ENCODE peak calls at places on chromosomes 7 and 10, in eight cellular contexts. One of them, this sample, is unnamed.

GRCh38 chr7:101880536-101881443 is 63.4 kb downstream of the CUX1 start:
- DNase-seq in retinal pigment epithelial cell: peak
- DNase-seq in stimulated activated CD4-positive, alpha-beta T cell treated with anti-CD3 and anti-CD28 coated beads, Interleukin-4, amount 100 ng/mL, for 4 hours: no peak
- DNase-seq in cardiac fibroblast: peak
- DNase-seq in T follicular helper cell: no peak
- DNase-seq in caudate nucleus: no peak
- DNase-seq in mesendoderm: no peak
- DNase-seq in T-helper 9 cell: no peak
- DNase-seq in this sample: no peak

GRCh38 chr10:126135177-126135576 is 238.8 kb downstream of the FANK1 start:
- DNase-seq in retinal pigment epithelial cell: no peak
- DNase-seq in mesendoderm: peak
- DNase-seq in caudate nucleus: no peak
- DNase-seq in cardiac fibroblast: peak
- DNase-seq in T follicular helper cell: no peak
- DNase-seq in T-helper 9 cell: no peak
- DNase-seq in stimulated activated CD4-positive, alpha-beta T cell treated with anti-CD3 and anti-CD28 coated beads, Interleukin-4, amount 100 ng/mL, for 4 hours: no peak
- DNase-seq in this sample: no peak

GRCh38 chr7:17815318-17815717 is 125.0 kb downstream of the SNX13 start:
- DNase-seq in stimulated activated CD4-positive, alpha-beta T cell treated with anti-CD3 and anti-CD28 coated beads, Interleukin-4, amount 100 ng/mL, for 4 hours: no peak
- DNase-seq in mesendoderm: no peak
- DNase-seq in cardiac fibroblast: no peak
- DNase-seq in caudate nucleus: no peak
- DNase-seq in retinal pigment epithelial cell: no peak
- DNase-seq in T follicular helper cell: no peak
- DNase-seq in T-helper 9 cell: no peak
- DNase-seq in this sample: no peak

GRCh38 chr10:94439275-94439861 is 37.0 kb downstream of the TBC1D12 start:
- DNase-seq in T follicular helper cell: no peak
- DNase-seq in caudate nucleus: no peak
- DNase-seq in mesendoderm: peak
- DNase-seq in cardiac fibroblast: peak
- DNase-seq in T-helper 9 cell: no peak
- DNase-seq in retinal pigment epithelial cell: no peak
- DNase-seq in stimulated activated CD4-positive, alpha-beta T cell treated with anti-CD3 and anti-CD28 coated beads, Interleukin-4, amount 100 ng/mL, for 4 hours: no peak
- DNase-seq in this sample: no peak

GRCh38 chr7:9719303-9719702 is 1254.4 kb upstream of the PHF14 start:
- DNase-seq in retinal pigment epithelial cell: no peak
- DNase-seq in cardiac fibroblast: no peak
- DNase-seq in T-helper 9 cell: no peak
- DNase-seq in stimulated activated CD4-positive, alpha-beta T cell treated with anti-CD3 and anti-CD28 coated beads, Interleukin-4, amount 100 ng/mL, for 4 hours: no peak
- DNase-seq in T follicular helper cell: no peak
- DNase-seq in caudate nucleus: no peak
- DNase-seq in mesendoderm: no peak
- DNase-seq in this sample: no peak

GRCh38 chr7:48638041-48638440 is 286.3 kb upstream of the CDC14C start:
- DNase-seq in retinal pigment epithelial cell: no peak
- DNase-seq in caudate nucleus: no peak
- DNase-seq in stimulated activated CD4-positive, alpha-beta T cell treated with anti-CD3 and anti-CD28 coated beads, Interleukin-4, amount 100 ng/mL, for 4 hours: no peak
- DNase-seq in T follicular helper cell: no peak
- DNase-seq in T-helper 9 cell: no peak
- DNase-seq in mesendoderm: no peak
- DNase-seq in cardiac fibroblast: no peak
- DNase-seq in this sample: no peak

GRCh38 chr7:159370-160270 is 32.8 kb upstream of the FAM20C start:
- DNase-seq in cardiac fibroblast: no peak
- DNase-seq in T-helper 9 cell: no peak
- DNase-seq in T follicular helper cell: no peak
- DNase-seq in retinal pigment epithelial cell: no peak
- DNase-seq in mesendoderm: no peak
- DNase-seq in caudate nucleus: no peak
- DNase-seq in stimulated activated CD4-positive, alpha-beta T cell treated with anti-CD3 and anti-CD28 coated beads, Interleukin-4, amount 100 ng/mL, for 4 hours: no peak
- DNase-seq in this sample: no peak

GRCh38 chr7:75875113-75876080 is 3.4 kb upstream of the RHBDD2 start:
- DNase-seq in T-helper 9 cell: no peak
- DNase-seq in mesendoderm: no peak
- DNase-seq in cardiac fibroblast: no peak
- DNase-seq in retinal pigment epithelial cell: no peak
- DNase-seq in T follicular helper cell: no peak
- DNase-seq in stimulated activated CD4-positive, alpha-beta T cell treated with anti-CD3 and anti-CD28 coated beads, Interleukin-4, amount 100 ng/mL, for 4 hours: no peak
- DNase-seq in caudate nucleus: no peak
- DNase-seq in this sample: no peak